ENCODE peak calls at places on chromosomes 7 and 10, in five cellular contexts. Z is HCT116, H is K562, I is GM12878, G is HepG2. T is an unnamed sample.

GRCh38 chr10:30186371-30186875 is 127.0 kb upstream of the JCAD start:
- DNase-seq in Z (no peak), H (no peak), I (no peak), G (peak), T (peak)

GRCh38 chr10:114647545-114648138 is 10.4 kb downstream of the ABLIM1 start:
- DNase-seq in Z (no peak), H (no peak), I (no peak), G (no peak), T (no peak)

GRCh38 chr7:28804990-28805389 is 153.1 kb downstream of the TRIL start:
- DNase-seq in Z (no peak), H (no peak), I (no peak), G (no peak), T (no peak)

GRCh38 chr7:140639366-140640053 is 1.1 kb downstream of the DENND2A start:
- DNase-seq in Z (no peak), H (no peak), I (no peak), G (no peak), T (no peak)

GRCh38 chr7:3042861-3043489 is 692 bp downstream of the CARD11 start:
- DNase-seq in Z (no peak), H (peak), I (no peak), G (no peak), T (no peak)

GRCh38 chr10:87761892-87762291 is 56.1 kb downstream of the ATAD1 start:
- DNase-seq in Z (peak), H (no peak), I (no peak), G (peak), T (no peak)

GRCh38 chr7:80916770-80917681 is 1.8 kb downstream of the SEMA3C start:
- DNase-seq in Z (no peak), H (no peak), I (no peak), G (no peak), T (peak)

GRCh38 chr10:75379234-75379724 is 22.3 kb downstream of the ZNF503 start:
- DNase-seq in Z (no peak), H (no peak), I (no peak), G (no peak), T (no peak)

GRCh38 chr10:43093423-43094090 is 16.7 kb downstream of the RET start:
- DNase-seq in Z (no peak), H (no peak), I (no peak), G (no peak), T (peak)

GRCh38 chr10:44197646-44198045 is 187.3 kb downstream of the CXCL12 start:
- DNase-seq in Z (no peak), H (no peak), I (no peak), G (no peak), T (no peak)

GRCh38 chr7:102042016-102042656 is 224.7 kb downstream of the CUX1 start:
- DNase-seq in Z (peak), H (no peak), I (no peak), G (peak), T (no peak)

GRCh38 chr10:72312865-72313391 is 39.2 kb downstream of the DDIT4 start:
- DNase-seq in Z (no peak), H (no peak), I (no peak), G (no peak), T (no peak)

GRCh38 chr10:42981358-42982236 is 95.3 kb upstream of the RET start:
- DNase-seq in Z (no peak), H (no peak), I (no peak), G (no peak), T (no peak)

GRCh38 chr10:93505075-93505474 is 8.7 kb downstream of the CEP55 start:
- DNase-seq in Z (no peak), H (no peak), I (no peak), G (no peak), T (no peak)

GRCh38 chr7:158950914-158951635 is 94.7 kb downstream of the DYNC2I1 start:
- DNase-seq in Z (no peak), H (no peak), I (no peak), G (no peak), T (no peak)

GRCh38 chr10:68625316-68625921 is 65.3 kb downstream of the TET1 start:
- DNase-seq in Z (no peak), H (no peak), I (no peak), G (no peak), T (no peak)

GRCh38 chr10:43199088-43199683 is 60.9 kb downstream of the CSGALNACT2 start:
- DNase-seq in Z (no peak), H (no peak), I (no peak), G (no peak), T (no peak)

GRCh38 chr10:70358446-70358845 is 24.0 kb downstream of the LRRC20 start:
- DNase-seq in Z (no peak), H (no peak), I (no peak), G (no peak), T (no peak)

GRCh38 chr7:150404172-150404784 is 25.1 kb downstream of the ZNF775 start:
- DNase-seq in Z (no peak), H (no peak), I (no peak), G (no peak), T (no peak)

GRCh38 chr10:43372751-43373445 is 1.5 kb downstream of the FXYD4 start:
- DNase-seq in Z (no peak), H (no peak), I (no peak), G (no peak), T (no peak)

GRCh38 chr7:93646538-93646937 is 72.0 kb upstream of the CALCR start:
- DNase-seq in Z (no peak), H (no peak), I (no peak), G (no peak), T (no peak)

DNA sequence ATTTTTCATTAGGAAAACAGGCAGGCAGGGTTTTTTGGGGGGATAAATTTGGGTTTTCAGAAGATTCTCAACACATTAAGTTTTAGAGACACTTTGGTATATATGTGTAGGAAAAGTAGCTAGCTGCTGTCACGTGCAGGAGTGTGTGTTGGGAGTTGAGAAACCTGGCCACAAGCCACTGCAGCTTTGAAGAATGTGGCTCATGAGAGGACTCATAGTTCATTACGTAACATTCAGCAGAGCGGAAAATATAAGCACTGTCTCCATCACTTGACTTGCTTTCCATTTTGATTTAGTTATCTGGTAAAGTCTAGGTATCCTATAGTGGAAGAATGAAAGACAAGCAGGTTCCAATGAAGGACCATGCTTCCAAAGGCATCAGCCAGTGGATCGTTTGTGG is 31.2 kb downstream of the SMNDC1 start:
- DNase-seq in Z (no peak), H (no peak), I (peak), G (peak), T (no peak)
- TF ChIP-seq JUND in Z (no peak), H (no peak), I (no peak), G (no peak), T (no peak)

GRCh38 chr10:118957141-118957825 is 72.2 kb upstream of the NANOS1 start:
- DNase-seq in Z (no peak), H (no peak), I (no peak), G (no peak), T (no peak)

GRCh38 chr10:118960166-118961090 is 69.1 kb upstream of the NANOS1 start:
- DNase-seq in Z (no peak), H (no peak), I (no peak), G (no peak), T (peak)

GRCh38 chr10:118957966-118958365 is 71.5 kb upstream of the NANOS1 start:
- DNase-seq in Z (no peak), H (no peak), I (no peak), G (no peak), T (no peak)

GRCh38 chr10:118958559-118958958 is 71.0 kb upstream of the NANOS1 start:
- DNase-seq in Z (no peak), H (no peak), I (no peak), G (no peak), T (no peak)

DNA sequence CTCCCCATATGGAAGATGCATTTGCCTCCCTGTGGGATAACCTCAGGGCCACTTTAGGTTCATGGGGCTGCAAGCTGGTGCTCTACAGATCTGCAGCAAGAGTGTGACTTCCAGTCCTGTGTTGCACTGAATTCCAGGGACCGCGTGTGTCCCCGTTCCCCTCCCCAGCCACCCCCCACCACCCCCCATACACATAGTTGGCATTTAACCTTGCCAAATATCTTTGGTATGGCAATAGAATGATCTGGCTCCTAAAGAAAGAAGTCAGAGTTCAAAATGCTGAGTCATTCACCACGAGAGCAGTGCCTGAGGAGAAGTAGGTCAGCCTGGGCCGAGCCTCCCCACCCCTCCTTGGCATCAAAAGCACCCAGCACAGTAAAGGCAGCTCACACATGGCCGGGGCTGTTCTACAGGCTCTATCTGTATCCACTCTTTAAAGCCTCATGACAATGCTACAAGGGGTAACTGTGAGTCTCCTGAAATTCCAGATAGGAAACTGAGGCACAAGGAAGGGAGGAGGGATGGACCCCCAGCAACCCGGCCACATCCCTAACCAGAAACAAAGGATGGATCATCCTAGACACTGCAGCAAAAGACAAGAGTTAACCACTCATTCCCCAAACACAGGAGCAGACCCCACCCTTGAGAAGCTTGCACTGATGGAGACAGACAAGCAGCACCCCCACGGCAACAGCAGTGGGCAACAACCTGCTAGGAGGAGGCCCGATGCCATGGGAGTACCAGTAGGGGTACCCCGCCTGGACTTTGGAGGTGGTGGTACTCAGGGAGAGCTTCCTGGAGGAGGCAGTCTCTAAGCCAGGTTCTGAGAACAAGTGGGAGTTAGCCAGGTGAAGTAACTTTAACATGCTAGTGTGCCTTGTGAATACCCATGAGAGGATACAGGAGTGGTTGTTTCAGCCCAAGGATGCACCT is 70.3 kb upstream of the NANOS1 start:
- DNase-seq in Z (no peak), H (peak), I (no peak), G (no peak), T (peak)
- TF ChIP-seq JUND in Z (no peak), H (no peak), I (no peak), G (no peak), T (no peak)

GRCh38 chr7:132065193-132065972 is 509.0 kb upstream of the PODXL start:
- DNase-seq in Z (peak), H (no peak), I (no peak), G (no peak), T (no peak)
- TF ChIP-seq JUND in Z (peak), H (no peak), I (no peak), G (no peak), T (no peak)

GRCh38 chr10:34102237-34102673 is 712.8 kb downstream of the PARD3 start:
- DNase-seq in Z (no peak), H (no peak), I (no peak), G (no peak), T (no peak)

GRCh38 chr10:34101001-34101400 is 714.1 kb downstream of the PARD3 start:
- DNase-seq in Z (no peak), H (no peak), I (no peak), G (no peak), T (no peak)

GRCh38 chr10:34106356-34106885 is 708.7 kb downstream of the PARD3 start:
- DNase-seq in Z (no peak), H (no peak), I (no peak), G (no peak), T (no peak)

GRCh38 chr10:34104829-34105572 is 710.1 kb downstream of the PARD3 start:
- DNase-seq in Z (no peak), H (no peak), I (no peak), G (no peak), T (no peak)

DNA sequence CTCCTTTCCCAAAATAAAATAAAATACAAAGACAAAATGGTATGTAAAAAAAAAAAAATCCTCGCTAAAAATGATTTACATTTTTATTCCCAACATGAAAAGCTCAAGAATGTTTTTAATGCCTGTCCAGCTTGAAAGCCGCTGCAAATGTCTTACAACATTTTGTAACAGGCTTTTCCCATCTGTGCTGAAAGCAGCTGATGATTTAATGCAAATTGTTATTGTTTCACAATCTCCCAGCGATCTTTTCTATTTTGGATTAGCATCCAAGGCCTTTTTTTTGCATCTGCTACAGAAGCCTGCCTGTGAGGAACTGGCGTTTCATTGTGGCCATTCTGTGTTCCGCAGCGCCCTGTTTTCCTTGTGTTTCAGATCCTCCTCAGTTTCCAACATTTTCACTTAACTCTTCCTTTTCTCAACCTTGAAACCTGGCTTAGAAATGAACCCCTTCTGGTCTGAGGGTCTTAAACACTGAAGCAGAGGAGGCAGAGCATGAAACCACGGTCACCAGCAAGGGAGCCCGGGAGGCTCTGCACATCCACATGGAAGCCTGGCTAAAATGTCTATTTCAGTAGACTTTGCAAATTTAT is 712.1 kb downstream of the PARD3 start:
- DNase-seq in Z (no peak), H (no peak), I (no peak), G (no peak), T (no peak)
- TF ChIP-seq JUND in Z (no peak), H (no peak), I (no peak), G (no peak), T (no peak)

GRCh38 chr10:129426670-129427069 is 40.4 kb upstream of the MGMT start:
- DNase-seq in Z (no peak), H (no peak), I (no peak), G (no peak), T (no peak)

GRCh38 chr10:129421399-129421798 is 45.6 kb upstream of the MGMT start:
- DNase-seq in Z (no peak), H (no peak), I (no peak), G (no peak), T (no peak)

GRCh38 chr10:129419386-129419785 is 47.7 kb upstream of the MGMT start:
- DNase-seq in Z (no peak), H (no peak), I (no peak), G (no peak), T (no peak)

GRCh38 chr10:129424978-129425377 is 42.1 kb upstream of the MGMT start:
- DNase-seq in Z (no peak), H (no peak), I (no peak), G (no peak), T (no peak)
- TF ChIP-seq JUND in Z (no peak), H (no peak), I (no peak), G (no peak), T (no peak)